ENCODE peak calls at places on chromosomes 5 and 9, in ten cellular contexts. I, L, K, V, P, O, R, X, U and D are unnamed samples.

GRCh38 chr5:68319316-68320093 is 103.9 kb downstream of the PIK3R1 start:
- DNase-seq in I (no peak), L (peak; percentile 66), K (no peak), V (peak; percentile 43), P (no peak), O (no peak), R (no peak), X (no peak), U (no peak), D (no peak)

GRCh38 chr5:145244788-145245187 is 590.4 kb downstream of the PRELID2 start:
- DNase-seq in I (peak; percentile 10), L (peak; percentile 76), K (no peak), V (peak; percentile 61), P (no peak), O (peak; percentile 19), R (no peak), X (no peak), U (no peak), D (no peak)

GRCh38 chr5:81315336-81315735 is 13.9 kb downstream of the ZCCHC9 start:
- DNase-seq in I (peak; percentile 60), L (peak; percentile 74), K (no peak), V (peak; percentile 50), P (no peak), O (peak; percentile 44), R (no peak), X (no peak), U (no peak), D (no peak)

GRCh38 chr9:35756743-35757526 is 2.9 kb upstream of the MSMP start:
- DNase-seq in I (peak; percentile 7), L (no peak), K (peak; percentile 72), V (no peak), P (peak; percentile 87), O (no peak), R (no peak), X (peak; percentile 36), U (no peak), D (no peak)

GRCh38 chr9:4301971-4302427 is 2.1 kb upstream of the GLIS3 start:
- DNase-seq in I (peak; percentile 82), L (peak; percentile 99), K (no peak), V (peak; percentile 94), P (peak; percentile 68), O (peak; percentile 91), R (peak; percentile 47), X (no peak), U (no peak), D (peak; percentile 66)

GRCh38 chr5:58148366-58148765 is 311.5 kb downstream of the PLK2 start:
- DNase-seq in I (no peak), L (no peak), K (no peak), V (no peak), P (no peak), O (no peak), R (no peak), X (no peak), U (no peak), D (no peak)

GRCh38 chr5:117463836-117464235 is 889.2 kb upstream of the SEMA6A start:
- DNase-seq in I (no peak), L (peak; percentile 9), K (no peak), V (peak; percentile 19), P (no peak), O (no peak), R (no peak), X (no peak), U (no peak), D (no peak)

GRCh38 chr9:35658894-35659220 is 765 bp downstream of the CCDC107 start:
- DNase-seq in I (no peak), L (peak; percentile 74), K (no peak), V (peak; percentile 56), P (peak; percentile 76), O (no peak), R (no peak), X (no peak), U (no peak), D (no peak)

GRCh38 chr5:28499764-28500290 is 1461.4 kb upstream of the CDH9 start:
- DNase-seq in I (no peak), L (no peak), K (no peak), V (peak; percentile 4), P (no peak), O (no peak), R (no peak), X (no peak), U (no peak), D (no peak)

GRCh38 chr5:158770506-158770905 is 329.2 kb downstream of the EBF1 start:
- DNase-seq in I (no peak), L (peak; percentile 38), K (peak; percentile 30), V (no peak), P (no peak), O (no peak), R (no peak), X (no peak), U (no peak), D (no peak)

GRCh38 chr9:1876891-1877496 is 138.2 kb upstream of the SMARCA2 start:
- DNase-seq in I (no peak), L (no peak), K (no peak), V (no peak), P (no peak), O (no peak), R (no peak), X (no peak), U (no peak), D (no peak)

GRCh38 chr9:117737721-117738226 is 33.6 kb downstream of the TLR4 start:
- DNase-seq in I (no peak), L (no peak), K (no peak), V (no peak), P (peak; percentile 63), O (no peak), R (peak; percentile 37), X (peak; percentile 3), U (no peak), D (no peak)

GRCh38 chr9:130845901-130846381 is 10.9 kb downstream of the ABL1 start:
- DNase-seq in I (no peak), L (peak; percentile 90), K (no peak), V (peak; percentile 89), P (no peak), O (no peak), R (no peak), X (no peak), U (no peak), D (no peak)

GRCh38 chr5:67156976-67157583 is 39.5 kb downstream of the CD180 start:
- DNase-seq in I (no peak), L (peak; percentile 45), K (peak; percentile 64), V (peak; percentile 50), P (no peak), O (no peak), R (no peak), X (no peak), U (no peak), D (no peak)

GRCh38 chr9:130040901-130041647 is 1.9 kb downstream of the FNBP1 start:
- DNase-seq in I (no peak), L (no peak), K (no peak), V (no peak), P (no peak), O (no peak), R (no peak), X (no peak), U (no peak), D (no peak)

GRCh38 chr9:4832786-4833579 is 40.2 kb downstream of the RCL1 start:
- DNase-seq in I (peak; percentile 93), L (peak; percentile 100), K (peak; percentile 10), V (peak; percentile 99), P (no peak), O (peak; percentile 79), R (no peak), X (no peak), U (no peak), D (peak; percentile 66)

GRCh38 chr5:112604741-112605390 is 132.8 kb upstream of the APC start:
- DNase-seq in I (no peak), L (no peak), K (peak; percentile 42), V (peak; percentile 2), P (no peak), O (no peak), R (no peak), X (no peak), U (no peak), D (no peak)
- TF ChIP-seq CTCF in I (peak; percentile 24), L (no peak), K (peak; percentile 22), V (peak; percentile 15), P (peak; percentile 7), O (no peak), R (no peak), X (peak; percentile 39), U (peak; percentile 28), D (no peak)

GRCh38 chr5:6712582-6713273 is 504 bp upstream of the TENT4A start:
- DNase-seq in I (peak; percentile 81), L (peak; percentile 97), K (peak; percentile 97), V (peak; percentile 97), P (peak; percentile 99), O (peak; percentile 67), R (peak; percentile 96), X (peak; percentile 93), U (peak; percentile 99), D (peak; percentile 92)
- TF ChIP-seq CTCF in I (peak; percentile 57), L (no peak), K (no peak), V (no peak), P (no peak), O (no peak), R (no peak), X (no peak), U (no peak), D (no peak)

GRCh38 chr5:76602094-76602726 is 21.0 kb downstream of the F2RL2 start:
- DNase-seq in I (no peak), L (peak; percentile 59), K (no peak), V (peak; percentile 60), P (no peak), O (no peak), R (no peak), X (no peak), U (no peak), D (no peak)
- TF ChIP-seq CTCF in I (peak; percentile 55), L (peak; percentile 33), K (peak; percentile 39), V (peak; percentile 58), P (no peak), O (peak; percentile 40), R (no peak), X (peak; percentile 28), U (no peak), D (peak; percentile 49)

DNA sequence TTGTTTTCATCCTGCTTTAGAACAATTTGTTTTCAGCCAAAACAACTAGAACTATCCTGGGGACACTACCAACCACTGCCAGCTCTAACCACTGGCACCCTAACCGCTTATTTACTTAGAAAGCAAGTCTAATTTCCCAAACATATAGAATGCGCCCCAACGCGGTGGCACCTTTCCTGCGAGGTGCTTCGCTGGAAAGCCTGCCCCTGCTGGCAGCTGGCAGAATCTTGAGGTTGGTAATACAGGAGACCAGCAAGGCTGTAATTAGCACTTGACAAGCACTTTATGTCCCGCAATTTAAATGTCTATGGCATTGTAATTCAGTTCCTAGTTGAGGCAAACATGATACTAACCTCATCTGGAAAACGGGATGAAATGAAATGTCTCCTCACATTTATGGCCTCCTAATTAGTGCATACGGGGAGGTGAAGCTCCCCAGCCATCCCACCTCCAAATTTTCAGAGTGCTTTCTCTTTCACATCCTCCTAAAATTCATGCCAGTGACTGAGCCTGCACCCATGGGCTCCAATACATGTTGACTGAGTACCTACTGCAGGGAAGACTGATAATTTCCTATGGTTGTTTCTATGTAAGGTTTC is 30.4 kb downstream of the GABBR2 start:
- DNase-seq in I (no peak), L (no peak), K (peak; percentile 35), V (peak; percentile 24), P (no peak), O (no peak), R (no peak), X (no peak), U (no peak), D (no peak)
- TF ChIP-seq CTCF in I (peak; percentile 64), L (peak; percentile 68), K (peak; percentile 56), V (peak; percentile 76), P (no peak), O (peak; percentile 47), R (no peak), X (peak; percentile 61), U (peak; percentile 71), D (peak; percentile 38)